ENCODE peak calls at places on chromosomes 11 and 22, in ten cellular contexts. G is A549, T is keratinocyte, S is mucosa of descending colon, Z is psoas muscle, Q is IMR-90, O is AG09309, D is PC-3, E is esophagus muscularis mucosa, U is Panc1. J is an unnamed sample.

GRCh38 chr11:78742430-78742829 is 167.8 kb upstream of the NARS2 start:
- DNase-seq in G (no peak), Q (peak), Z (peak), T (peak), E (no peak), O (no peak), S (peak), D (peak), U (no peak), J (no peak)

GRCh38 chr11:100759856-100760255 is 72.8 kb downstream of the ARHGAP42 start:
- DNase-seq in O (no peak), U (no peak), D (no peak), S (no peak), G (no peak), Q (no peak), E (no peak), T (no peak), Z (no peak), J (no peak)

GRCh38 chr22:29254283-29254653 is 13.5 kb downstream of the RHBDD3 start:
- DNase-seq in U (no peak), Z (no peak), G (no peak), D (no peak), Q (no peak), E (no peak), O (no peak), S (no peak), T (no peak), J (no peak)

GRCh38 chr11:93279911-93280347 is 50.6 kb upstream of the DEUP1 start:
- DNase-seq in T (no peak), O (no peak), U (no peak), E (no peak), Z (no peak), D (no peak), Q (no peak), G (no peak), S (no peak), J (no peak)

GRCh38 chr11:121309688-121310087 is 17.1 kb downstream of the SC5D start:
- DNase-seq in O (no peak), T (no peak), Z (no peak), E (no peak), S (no peak), Q (no peak), U (no peak), D (no peak), G (no peak), J (no peak)

GRCh38 chr22:27132400-27132799 is 475.0 kb downstream of the MIAT start:
- DNase-seq in D (no peak), E (no peak), S (no peak), Q (no peak), T (no peak), U (no peak), O (no peak), G (no peak), Z (no peak), J (no peak)

GRCh38 chr11:128463386-128463829 is 124.0 kb downstream of the ETS1 start:
- DNase-seq in S (no peak), D (no peak), T (no peak), E (peak), Z (no peak), G (no peak), O (peak), U (no peak), Q (peak), J (peak)

GRCh38 chr11:112634551-112634950 is 326.7 kb upstream of the NCAM1 start:
- DNase-seq in E (peak), U (no peak), S (no peak), Z (no peak), G (no peak), T (no peak), Q (no peak), D (no peak), O (no peak), J (no peak)

GRCh38 chr11:109423114-109423859 is 1.3 kb downstream of the C11orf87 start:
- DNase-seq in U (no peak), D (no peak), S (no peak), O (no peak), Q (no peak), E (no peak), G (no peak), T (no peak), Z (peak), J (no peak)

GRCh38 chr11:91639359-91639758 is 585.3 kb upstream of the FAT3 start:
- DNase-seq in G (no peak), Q (no peak), O (no peak), S (no peak), E (no peak), U (no peak), D (no peak), Z (no peak), T (no peak), J (no peak)

GRCh38 chr11:64750361-64751054 is 6.6 kb upstream of the RASGRP2 start:
- DNase-seq in D (no peak), Q (no peak), O (no peak), E (no peak), G (no peak), Z (peak), U (no peak), S (no peak), T (no peak), J (no peak)

GRCh38 chr11:27571151-27571840 is 64.7 kb upstream of the LIN7C start:
- DNase-seq in O (peak), T (no peak), E (no peak), Q (peak), G (no peak), D (no peak), S (no peak), U (no peak), Z (no peak), J (peak)

DNA sequence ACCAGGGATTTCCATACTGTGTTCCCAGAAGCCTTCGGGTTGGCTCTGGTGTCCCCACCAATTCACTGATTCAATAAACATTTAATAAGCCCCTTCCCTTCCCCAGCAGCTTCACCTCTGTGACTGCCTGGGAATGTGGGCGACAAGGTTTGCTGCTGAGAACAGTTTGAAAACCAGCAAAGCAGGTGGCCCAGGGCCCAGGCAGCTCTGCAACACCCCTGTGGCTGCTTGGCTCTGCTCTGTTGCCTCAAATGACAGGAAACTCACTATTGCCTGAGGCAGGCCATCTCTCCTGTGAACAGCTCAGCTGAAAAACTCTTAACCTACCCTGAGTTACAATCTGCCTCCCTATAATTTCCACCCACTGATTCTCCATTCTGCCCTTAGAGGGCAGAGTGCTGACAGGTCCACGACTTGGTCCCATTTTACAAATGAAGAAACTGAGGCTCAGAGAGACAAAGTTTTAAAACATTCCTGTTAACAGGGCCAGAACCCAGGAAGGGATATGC is 10.5 kb downstream of the ADORA2A start:
- DNase-seq in E (no peak), D (peak), Q (no peak), O (no peak), Z (no peak), S (no peak), T (no peak), U (peak), G (no peak), J (no peak)
- H3K4me3 ChIP-seq in E (no peak), D (no peak), Q (no peak), O (no peak), Z (no peak), S (no peak), T (no peak), U (no peak), G (no peak), J (no peak)

DNA sequence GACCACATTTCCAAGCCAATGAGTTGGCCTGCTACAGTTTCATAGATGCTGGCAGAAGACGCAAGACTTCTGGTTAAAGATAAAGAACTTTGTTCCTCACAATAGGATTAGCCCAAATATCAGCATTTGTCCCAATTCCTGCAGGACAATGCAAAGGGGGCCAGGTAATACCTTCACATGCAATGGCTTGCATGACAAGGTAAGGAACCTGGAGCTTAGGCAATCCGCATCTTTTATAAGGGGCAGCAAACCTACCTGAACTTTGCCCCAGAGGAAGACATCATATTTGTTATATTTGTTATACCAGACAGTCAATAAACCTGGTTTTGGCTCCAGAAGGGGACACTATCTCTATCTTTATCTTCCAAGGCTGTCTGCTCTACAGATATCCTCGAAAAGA is 5.3 kb downstream of the P2RY6 start:
- DNase-seq in O (no peak), Q (no peak), D (no peak), U (no peak), Z (no peak), T (no peak), S (no peak), E (no peak), G (no peak), J (no peak)
- TF ChIP-seq CTCF in O (no peak), Q (no peak), D (no peak), U (no peak), Z (no peak), T (no peak), S (no peak), E (no peak), G (no peak), J (no peak)

GRCh38 chr11:132943325-132943736 is 589.0 kb downstream of the OPCML start:
- DNase-seq in T (no peak), S (no peak), D (no peak), Q (no peak), U (no peak), Z (no peak), O (no peak), E (peak), G (no peak), J (no peak)

GRCh38 chr11:132942611-132943324 is 589.5 kb downstream of the OPCML start:
- DNase-seq in G (no peak), O (no peak), Z (no peak), T (no peak), U (no peak), E (peak), D (no peak), Q (no peak), S (no peak), J (no peak)

GRCh38 chr11:132941761-132942160 is 590.5 kb downstream of the OPCML start:
- DNase-seq in Q (no peak), E (peak), G (no peak), T (no peak), O (no peak), Z (no peak), S (no peak), D (no peak), U (no peak), J (no peak)

GRCh38 chr11:132944557-132944920 is 587.8 kb downstream of the OPCML start:
- DNase-seq in U (no peak), T (no peak), O (no peak), Q (no peak), D (no peak), G (no peak), S (no peak), Z (no peak), E (peak), J (no peak)

GRCh38 chr11:132943737-132944556 is 588.4 kb downstream of the OPCML start:
- DNase-seq in G (no peak), Q (no peak), O (no peak), D (no peak), T (no peak), E (peak), Z (no peak), S (no peak), U (no peak), J (no peak)
- H3K4me3 ChIP-seq in G (no peak), Q (peak), O (peak), D (no peak), T (no peak), E (peak), Z (peak), S (no peak), U (no peak), J (peak)

GRCh38 chr11:76598426-76598839 is 72.1 kb downstream of the LRRC32 start:
- DNase-seq in G (peak), Z (no peak), Q (peak), U (peak), E (no peak), D (peak), O (no peak), T (no peak), S (no peak), J (no peak)
- TF ChIP-seq CTCF in G (peak), Z (peak), Q (peak), U (peak), E (peak), D (peak), O (peak), T (peak), S (no peak), J (peak)

GRCh38 chr11:17313349-17314231 is 37.1 kb downstream of the NUCB2 start:
- DNase-seq in O (no peak), G (no peak), S (no peak), Q (no peak), E (no peak), Z (no peak), D (no peak), T (peak), U (no peak), J (no peak)
- H3K4me3 ChIP-seq in O (no peak), G (no peak), S (no peak), Q (no peak), E (no peak), Z (no peak), D (no peak), T (no peak), U (no peak), J (no peak)

DNA sequence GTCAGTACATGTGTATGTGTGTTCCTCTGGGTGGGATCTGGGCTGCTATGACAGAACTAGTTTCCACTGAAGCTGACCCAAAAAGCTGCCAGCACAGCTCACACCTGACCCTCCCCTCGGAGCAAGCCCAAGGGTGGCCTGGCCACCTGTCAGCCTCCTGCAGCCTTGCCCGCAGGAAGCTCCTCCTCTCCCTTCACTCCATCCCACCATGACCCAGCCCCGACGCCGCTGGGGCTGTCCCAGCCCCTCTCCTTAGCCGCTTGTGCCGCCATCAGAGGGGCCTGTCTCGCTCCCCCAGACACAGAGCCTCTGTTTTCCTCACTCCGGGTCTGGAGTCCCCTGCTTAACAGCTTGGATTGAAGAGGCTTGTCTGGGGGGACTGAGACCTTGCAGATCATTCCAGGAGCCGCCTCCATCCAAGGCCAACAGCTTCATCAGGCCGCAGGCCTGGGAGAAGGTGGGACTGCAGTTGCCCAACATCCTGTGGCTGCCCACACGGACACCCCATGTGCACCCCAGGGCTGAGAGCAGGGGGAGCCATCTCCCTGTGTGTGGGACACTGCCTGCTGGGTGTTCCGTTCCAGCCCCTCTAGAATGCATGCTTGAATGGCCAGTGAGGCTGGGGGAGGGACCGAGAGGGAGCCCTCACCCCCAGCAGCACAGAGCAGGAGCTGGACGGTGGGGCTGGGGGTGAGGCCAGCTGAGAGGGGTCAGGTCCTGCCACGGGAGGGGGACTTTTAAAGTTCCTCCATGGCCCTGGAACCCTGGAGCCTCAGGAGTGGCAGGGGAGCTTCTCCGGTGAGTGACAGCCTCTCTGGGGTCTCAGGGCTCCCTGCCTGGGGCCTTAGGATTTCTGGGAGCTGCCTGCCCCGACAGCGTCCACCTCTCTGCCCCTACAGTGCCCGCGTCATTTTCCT is 696 bp downstream of the MRGPRF start:
- DNase-seq in U (no peak), T (no peak), E (no peak), D (no peak), G (no peak), Q (peak), S (no peak), Z (peak), O (no peak), J (no peak)
- TF ChIP-seq CTCF in U (no peak), T (no peak), E (no peak), D (no peak), G (no peak), Q (peak), S (no peak), Z (no peak), O (no peak), J (peak)

GRCh38 chr22:37241351-37242142 is 2.5 kb downstream of the RAC2 start:
- DNase-seq in E (no peak), Z (peak), G (no peak), S (no peak), O (no peak), T (no peak), Q (no peak), U (no peak), D (no peak), J (no peak)
- H3K4me3 ChIP-seq in E (no peak), Z (no peak), G (no peak), S (no peak), O (no peak), T (no peak), Q (no peak), U (no peak), D (no peak), J (no peak)

DNA sequence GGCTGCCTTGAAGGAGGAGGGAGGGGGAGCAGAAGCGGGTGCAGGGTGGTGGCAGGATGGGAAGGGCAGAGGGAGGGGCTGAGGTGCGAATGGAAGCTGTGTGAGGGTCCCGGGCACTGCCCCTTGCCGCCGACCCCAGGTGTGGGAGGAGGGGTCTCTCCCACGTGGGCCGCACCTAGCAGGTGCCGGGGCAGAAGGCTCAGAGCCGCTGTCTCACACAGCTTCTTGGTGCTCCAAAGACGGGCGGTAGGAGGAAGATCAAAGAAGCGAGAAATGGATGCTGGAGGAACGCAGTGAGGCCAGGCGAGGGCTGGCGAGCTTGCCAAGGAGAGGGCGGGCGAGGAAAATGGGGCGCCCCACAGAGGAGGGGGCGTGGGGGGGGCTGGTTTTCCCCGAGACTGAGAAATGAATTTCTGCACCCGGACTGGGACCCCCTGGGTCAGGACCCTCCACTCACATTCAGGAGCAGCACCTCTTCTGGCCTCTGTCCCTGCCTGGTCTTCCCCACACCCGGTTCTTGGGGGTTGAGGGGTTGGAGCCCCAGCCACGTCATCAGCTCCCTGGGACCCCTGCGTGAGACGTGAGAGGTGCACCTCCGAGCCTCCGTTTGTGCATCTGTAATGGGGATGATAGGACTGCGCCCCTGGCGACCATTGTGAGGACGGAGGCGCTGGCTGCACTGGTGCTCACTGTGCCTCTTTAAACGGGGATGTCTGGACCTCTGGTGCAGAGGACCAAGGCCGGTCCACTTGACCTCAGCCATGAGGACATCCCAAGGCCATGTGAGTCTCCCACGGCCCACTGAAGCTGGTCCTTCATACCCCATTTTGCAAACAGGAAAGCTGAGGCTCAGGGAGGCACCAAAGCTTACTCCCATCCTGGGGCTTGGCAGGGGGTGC is 16.8 kb downstream of the LSP1 start:
- DNase-seq in G (peak), T (no peak), U (no peak), O (no peak), D (no peak), Q (no peak), Z (peak), S (no peak), E (no peak), J (no peak)
- TF ChIP-seq CTCF in G (peak), T (no peak), U (peak), O (peak), D (no peak), Q (no peak), Z (peak), S (no peak), E (peak), J (no peak)

GRCh38 chr11:59076876-59077571 is 9.1 kb upstream of the GLYATL1B start:
- DNase-seq in U (no peak), T (no peak), D (no peak), O (no peak), S (no peak), E (peak), G (no peak), Q (no peak), Z (no peak), J (no peak)

GRCh38 chr11:59078435-59078834 is 7.7 kb upstream of the GLYATL1B start:
- DNase-seq in U (no peak), Z (no peak), D (no peak), E (peak), G (no peak), T (no peak), S (no peak), O (no peak), Q (no peak), J (no peak)

GRCh38 chr11:59079089-59079488 is 7.0 kb upstream of the GLYATL1B start:
- DNase-seq in S (no peak), D (no peak), Z (no peak), Q (no peak), O (no peak), U (no peak), G (no peak), E (peak), T (no peak), J (no peak)
- H3K4me3 ChIP-seq in S (no peak), D (no peak), Z (no peak), Q (no peak), O (no peak), U (no peak), G (no peak), E (no peak), T (no peak), J (no peak)

J was measured in BJ.